ENCODE peak calls at places on chromosomes 4 and X, in eight cellular contexts. B, H, S, F, T, V, N and D are unnamed samples.

GRCh38 chr4:109295081-109295480 is 7.4 kb downstream of the COL25A1 start:
- DNase-seq in B (no peak), H (no peak), S (no peak), F (no peak), T (no peak), V (no peak), N (no peak), D (no peak)

GRCh38 chr4:177118596-177118995 is 191.1 kb upstream of the NEIL3 start:
- DNase-seq in B (peak; percentile 55), H (no peak), S (no peak), F (no peak), T (no peak), V (peak; percentile 3), N (no peak), D (peak; percentile 3)

GRCh38 chrX:38215141-38215540 is 5.5 kb downstream of the SRPX start:
- DNase-seq in B (no peak), H (no peak), S (peak; percentile 80), F (no peak), T (no peak), V (no peak), N (no peak), D (no peak)

GRCh38 chr4:158896459-158897238 is 127.8 kb downstream of the FNIP2 start:
- DNase-seq in B (no peak), H (no peak), S (no peak), F (no peak), T (no peak), V (no peak), N (no peak), D (no peak)

GRCh38 chr4:164440196-164440595 is 313.7 kb upstream of the SMIM31 start:
- DNase-seq in B (no peak), H (no peak), S (peak; percentile 20), F (no peak), T (no peak), V (no peak), N (no peak), D (peak; percentile 50)

GRCh38 chr4:23728393-23728792 is 161.5 kb downstream of the PPARGC1A start:
- DNase-seq in B (no peak), H (no peak), S (peak; percentile 83), F (no peak), T (no peak), V (peak; percentile 20), N (peak; percentile 21), D (no peak)

GRCh38 chrX:110394653-110395052 is 36.0 kb downstream of the RTL9 start:
- DNase-seq in B (no peak), H (no peak), S (peak; percentile 87), F (no peak), T (no peak), V (no peak), N (peak; percentile 28), D (no peak)

GRCh38 chr4:128275351-128275750 is 12.3 kb downstream of the PGRMC2 start:
- DNase-seq in B (no peak), H (no peak), S (peak; percentile 73), F (no peak), T (no peak), V (no peak), N (peak; percentile 42), D (no peak)

GRCh38 chr4:188989371-188989770 is 850.1 kb downstream of the TRIML1 start:
- DNase-seq in B (peak; percentile 70), H (no peak), S (no peak), F (no peak), T (no peak), V (no peak), N (no peak), D (peak; percentile 32)

GRCh38 chrX:47187106-47187677 is 6.4 kb upstream of the UBA1 start:
- DNase-seq in B (no peak), H (no peak), S (peak; percentile 15), F (no peak), T (no peak), V (no peak), N (no peak), D (peak; percentile 19)